ENCODE peak calls at places on chromosomes 12 and 14, in five cellular contexts. W is endothelial cell of umbilical vein; R is activated effector memory CD4-positive, alpha-beta T cell treated with Interleukin-2 at 50 U/mL for 16 hours; T is epithelial cell of proximal tubule; A is GM19239. N is an unnamed sample.

GRCh38 chr12:15599266-15600037 is 189.7 kb downstream of the EPS8 start:
- DNase-seq in W (peak), R (no peak), T (peak), A (no peak), N (no peak)

GRCh38 chr14:34718750-34719304 is 4.4 kb upstream of the CFL2 start:
- DNase-seq in W (no peak), R (no peak), T (no peak), A (no peak), N (no peak)

GRCh38 chr12:97968641-97969171 is 506.1 kb downstream of the RMST start:
- DNase-seq in W (no peak), R (no peak), T (no peak), A (no peak), N (no peak)

GRCh38 chr12:108827941-108828340 is 29.4 kb downstream of the SSH1 start:
- DNase-seq in W (peak), R (no peak), T (no peak), A (no peak), N (no peak)

GRCh38 chr12:63940295-63940997 is 95.9 kb downstream of the SRGAP1 start:
- DNase-seq in W (peak), R (no peak), T (no peak), A (no peak), N (no peak)

GRCh38 chr14:31492759-31493498 is 5.1 kb upstream of the GPR33 start:
- DNase-seq in W (no peak), R (no peak), T (no peak), A (no peak), N (no peak)

GRCh38 chr12:76236640-76237039 is 111.6 kb downstream of the BBS10 start:
- DNase-seq in W (peak), R (no peak), T (no peak), A (no peak), N (peak)

GRCh38 chr14:52781629-52782028 is 9.8 kb downstream of the GNPNAT1 start:
- DNase-seq in W (peak), R (no peak), T (no peak), A (no peak), N (no peak)

GRCh38 chr14:75025876-75026275 is 23.2 kb downstream of the EIF2B2 start:
- DNase-seq in W (no peak), R (no peak), T (no peak), A (no peak), N (no peak)

GRCh38 chr12:111753144-111753881 is 13.4 kb upstream of the ALDH2 start:
- DNase-seq in W (peak), R (no peak), T (no peak), A (peak), N (no peak)

GRCh38 chr14:40308240-40308639 is 876.0 kb upstream of the FBXO33 start:
- DNase-seq in W (no peak), R (no peak), T (no peak), A (no peak), N (no peak)

N was measured in kidney epithelial cell.